ENCODE peak calls at places on chromosomes 2 and 18, in ten cellular contexts. One of them, this sample, is unnamed.

GRCh38 chr2:8680931-8681760 is 710 bp upstream of the ID2 start:
- DNase-seq in effector memory CD8-positive, alpha-beta T cell: peak; percentile 56
- DNase-seq in activated CD4-positive, alpha-beta T cell treated with anti-CD3 and anti-CD28 coated beads for 24 hours: peak; percentile 77
- DNase-seq in iris pigment epithelial cell: peak; percentile 89
- DNase-seq in stimulated activated CD8-positive, alpha-beta memory T cell treated with anti-CD3 and anti-CD28 coated beads, Interleukin-4, amount 100 ng/mL, for 24 hours: peak; percentile 69
- DNase-seq in psoas muscle: peak; percentile 57
- DNase-seq in breast epithelium: peak; percentile 55
- DNase-seq in nucleus accumbens: no peak
- DNase-seq in stimulated activated naive CD4-positive, alpha-beta T cell treated with Interleukin-2 at 50 U/mL for 16 hours: peak; percentile 94
- DNase-seq in Calu3: peak; percentile 64
- DNase-seq in this sample: no peak

GRCh38 chr2:147610491-147611050 is 234.3 kb upstream of the ACVR2A start:
- DNase-seq in effector memory CD8-positive, alpha-beta T cell: no peak
- DNase-seq in activated CD4-positive, alpha-beta T cell treated with anti-CD3 and anti-CD28 coated beads for 24 hours: no peak
- DNase-seq in iris pigment epithelial cell: no peak
- DNase-seq in stimulated activated CD8-positive, alpha-beta memory T cell treated with anti-CD3 and anti-CD28 coated beads, Interleukin-4, amount 100 ng/mL, for 24 hours: no peak
- DNase-seq in psoas muscle: no peak
- DNase-seq in breast epithelium: no peak
- DNase-seq in nucleus accumbens: no peak
- DNase-seq in stimulated activated naive CD4-positive, alpha-beta T cell treated with Interleukin-2 at 50 U/mL for 16 hours: no peak
- DNase-seq in Calu3: no peak
- DNase-seq in this sample: no peak

GRCh38 chr18:66655407-66655806 is 51.5 kb upstream of the CDH19 start:
- DNase-seq in effector memory CD8-positive, alpha-beta T cell: no peak
- DNase-seq in activated CD4-positive, alpha-beta T cell treated with anti-CD3 and anti-CD28 coated beads for 24 hours: no peak
- DNase-seq in iris pigment epithelial cell: no peak
- DNase-seq in stimulated activated CD8-positive, alpha-beta memory T cell treated with anti-CD3 and anti-CD28 coated beads, Interleukin-4, amount 100 ng/mL, for 24 hours: no peak
- DNase-seq in psoas muscle: no peak
- DNase-seq in breast epithelium: no peak
- DNase-seq in nucleus accumbens: no peak
- DNase-seq in stimulated activated naive CD4-positive, alpha-beta T cell treated with Interleukin-2 at 50 U/mL for 16 hours: no peak
- DNase-seq in Calu3: no peak
- DNase-seq in this sample: no peak

GRCh38 chr2:236659758-236660150 is 90.1 kb downstream of the ACKR3 start:
- DNase-seq in effector memory CD8-positive, alpha-beta T cell: no peak
- DNase-seq in activated CD4-positive, alpha-beta T cell treated with anti-CD3 and anti-CD28 coated beads for 24 hours: no peak
- DNase-seq in iris pigment epithelial cell: no peak
- DNase-seq in stimulated activated CD8-positive, alpha-beta memory T cell treated with anti-CD3 and anti-CD28 coated beads, Interleukin-4, amount 100 ng/mL, for 24 hours: no peak
- DNase-seq in psoas muscle: no peak
- DNase-seq in breast epithelium: no peak
- DNase-seq in nucleus accumbens: no peak
- DNase-seq in stimulated activated naive CD4-positive, alpha-beta T cell treated with Interleukin-2 at 50 U/mL for 16 hours: no peak
- DNase-seq in Calu3: no peak
- DNase-seq in this sample: no peak

GRCh38 chr2:218002792-218003191 is at the start of gene TNS1:
- DNase-seq in effector memory CD8-positive, alpha-beta T cell: no peak
- DNase-seq in activated CD4-positive, alpha-beta T cell treated with anti-CD3 and anti-CD28 coated beads for 24 hours: no peak
- DNase-seq in iris pigment epithelial cell: peak; percentile 50
- DNase-seq in stimulated activated CD8-positive, alpha-beta memory T cell treated with anti-CD3 and anti-CD28 coated beads, Interleukin-4, amount 100 ng/mL, for 24 hours: no peak
- DNase-seq in psoas muscle: peak; percentile 70
- DNase-seq in breast epithelium: no peak
- DNase-seq in nucleus accumbens: no peak
- DNase-seq in stimulated activated naive CD4-positive, alpha-beta T cell treated with Interleukin-2 at 50 U/mL for 16 hours: no peak
- DNase-seq in Calu3: no peak
- DNase-seq in this sample: no peak

GRCh38 chr18:45295388-45295787 is 319.9 kb upstream of the SLC14A2 start:
- DNase-seq in effector memory CD8-positive, alpha-beta T cell: no peak
- DNase-seq in activated CD4-positive, alpha-beta T cell treated with anti-CD3 and anti-CD28 coated beads for 24 hours: no peak
- DNase-seq in iris pigment epithelial cell: no peak
- DNase-seq in stimulated activated CD8-positive, alpha-beta memory T cell treated with anti-CD3 and anti-CD28 coated beads, Interleukin-4, amount 100 ng/mL, for 24 hours: no peak
- DNase-seq in psoas muscle: no peak
- DNase-seq in breast epithelium: no peak
- DNase-seq in nucleus accumbens: no peak
- DNase-seq in stimulated activated naive CD4-positive, alpha-beta T cell treated with Interleukin-2 at 50 U/mL for 16 hours: no peak
- DNase-seq in Calu3: no peak
- DNase-seq in this sample: no peak

GRCh38 chr18:78632111-78632541 is 347.5 kb upstream of the SALL3 start:
- DNase-seq in effector memory CD8-positive, alpha-beta T cell: no peak
- DNase-seq in activated CD4-positive, alpha-beta T cell treated with anti-CD3 and anti-CD28 coated beads for 24 hours: no peak
- DNase-seq in iris pigment epithelial cell: peak; percentile 33
- DNase-seq in stimulated activated CD8-positive, alpha-beta memory T cell treated with anti-CD3 and anti-CD28 coated beads, Interleukin-4, amount 100 ng/mL, for 24 hours: no peak
- DNase-seq in psoas muscle: no peak
- DNase-seq in breast epithelium: no peak
- DNase-seq in nucleus accumbens: no peak
- DNase-seq in stimulated activated naive CD4-positive, alpha-beta T cell treated with Interleukin-2 at 50 U/mL for 16 hours: no peak
- DNase-seq in Calu3: no peak
- DNase-seq in this sample: no peak

GRCh38 chr2:142863485-142863921 is 14.0 kb upstream of the KYNU start:
- DNase-seq in effector memory CD8-positive, alpha-beta T cell: no peak
- DNase-seq in activated CD4-positive, alpha-beta T cell treated with anti-CD3 and anti-CD28 coated beads for 24 hours: no peak
- DNase-seq in iris pigment epithelial cell: peak; percentile 92
- DNase-seq in stimulated activated CD8-positive, alpha-beta memory T cell treated with anti-CD3 and anti-CD28 coated beads, Interleukin-4, amount 100 ng/mL, for 24 hours: no peak
- DNase-seq in psoas muscle: no peak
- DNase-seq in breast epithelium: no peak
- DNase-seq in nucleus accumbens: no peak
- DNase-seq in stimulated activated naive CD4-positive, alpha-beta T cell treated with Interleukin-2 at 50 U/mL for 16 hours: no peak
- DNase-seq in Calu3: no peak
- DNase-seq in this sample: no peak

GRCh38 chr2:191202209-191202721 is 42.9 kb upstream of the MYO1B start:
- DNase-seq in effector memory CD8-positive, alpha-beta T cell: no peak
- DNase-seq in activated CD4-positive, alpha-beta T cell treated with anti-CD3 and anti-CD28 coated beads for 24 hours: no peak
- DNase-seq in iris pigment epithelial cell: peak; percentile 90
- DNase-seq in stimulated activated CD8-positive, alpha-beta memory T cell treated with anti-CD3 and anti-CD28 coated beads, Interleukin-4, amount 100 ng/mL, for 24 hours: no peak
- DNase-seq in psoas muscle: no peak
- DNase-seq in breast epithelium: no peak
- DNase-seq in nucleus accumbens: no peak
- DNase-seq in stimulated activated naive CD4-positive, alpha-beta T cell treated with Interleukin-2 at 50 U/mL for 16 hours: no peak
- DNase-seq in Calu3: no peak
- DNase-seq in this sample: no peak

GRCh38 chr2:20490300-20491181 is 43.7 kb downstream of the RHOB start:
- DNase-seq in effector memory CD8-positive, alpha-beta T cell: no peak
- DNase-seq in activated CD4-positive, alpha-beta T cell treated with anti-CD3 and anti-CD28 coated beads for 24 hours: no peak
- DNase-seq in iris pigment epithelial cell: peak; percentile 89
- DNase-seq in stimulated activated CD8-positive, alpha-beta memory T cell treated with anti-CD3 and anti-CD28 coated beads, Interleukin-4, amount 100 ng/mL, for 24 hours: no peak
- DNase-seq in psoas muscle: peak; percentile 85
- DNase-seq in breast epithelium: peak; percentile 79
- DNase-seq in nucleus accumbens: no peak
- DNase-seq in stimulated activated naive CD4-positive, alpha-beta T cell treated with Interleukin-2 at 50 U/mL for 16 hours: no peak
- DNase-seq in Calu3: no peak
- DNase-seq in this sample: no peak

GRCh38 chr18:79577451-79578395 is 101.9 kb upstream of the CTDP1 start:
- DNase-seq in effector memory CD8-positive, alpha-beta T cell: no peak
- DNase-seq in activated CD4-positive, alpha-beta T cell treated with anti-CD3 and anti-CD28 coated beads for 24 hours: no peak
- DNase-seq in iris pigment epithelial cell: peak; percentile 58
- DNase-seq in stimulated activated CD8-positive, alpha-beta memory T cell treated with anti-CD3 and anti-CD28 coated beads, Interleukin-4, amount 100 ng/mL, for 24 hours: no peak
- DNase-seq in psoas muscle: no peak
- DNase-seq in breast epithelium: no peak
- DNase-seq in nucleus accumbens: no peak
- DNase-seq in stimulated activated naive CD4-positive, alpha-beta T cell treated with Interleukin-2 at 50 U/mL for 16 hours: no peak
- DNase-seq in Calu3: no peak
- DNase-seq in this sample: no peak

GRCh38 chr2:197575987-197576386 is 60.1 kb downstream of the MOB4 start:
- DNase-seq in effector memory CD8-positive, alpha-beta T cell: no peak
- DNase-seq in activated CD4-positive, alpha-beta T cell treated with anti-CD3 and anti-CD28 coated beads for 24 hours: no peak
- DNase-seq in iris pigment epithelial cell: peak; percentile 91
- DNase-seq in stimulated activated CD8-positive, alpha-beta memory T cell treated with anti-CD3 and anti-CD28 coated beads, Interleukin-4, amount 100 ng/mL, for 24 hours: no peak
- DNase-seq in psoas muscle: peak; percentile 68
- DNase-seq in breast epithelium: no peak
- DNase-seq in nucleus accumbens: no peak
- DNase-seq in stimulated activated naive CD4-positive, alpha-beta T cell treated with Interleukin-2 at 50 U/mL for 16 hours: no peak
- DNase-seq in Calu3: no peak
- DNase-seq in this sample: no peak

GRCh38 chr18:25109484-25109883 is 242.5 kb downstream of the ZNF521 start:
- DNase-seq in effector memory CD8-positive, alpha-beta T cell: no peak
- DNase-seq in activated CD4-positive, alpha-beta T cell treated with anti-CD3 and anti-CD28 coated beads for 24 hours: no peak
- DNase-seq in iris pigment epithelial cell: peak; percentile 38
- DNase-seq in stimulated activated CD8-positive, alpha-beta memory T cell treated with anti-CD3 and anti-CD28 coated beads, Interleukin-4, amount 100 ng/mL, for 24 hours: no peak
- DNase-seq in psoas muscle: no peak
- DNase-seq in breast epithelium: no peak
- DNase-seq in nucleus accumbens: no peak
- DNase-seq in stimulated activated naive CD4-positive, alpha-beta T cell treated with Interleukin-2 at 50 U/mL for 16 hours: no peak
- DNase-seq in Calu3: no peak
- DNase-seq in this sample: no peak

GRCh38 chr18:49560277-49561126 is 1.4 kb upstream of the LIPG start:
- DNase-seq in effector memory CD8-positive, alpha-beta T cell: no peak
- DNase-seq in activated CD4-positive, alpha-beta T cell treated with anti-CD3 and anti-CD28 coated beads for 24 hours: peak; percentile 2
- DNase-seq in iris pigment epithelial cell: peak; percentile 8
- DNase-seq in stimulated activated CD8-positive, alpha-beta memory T cell treated with anti-CD3 and anti-CD28 coated beads, Interleukin-4, amount 100 ng/mL, for 24 hours: no peak
- DNase-seq in psoas muscle: peak; percentile 27
- DNase-seq in breast epithelium: no peak
- DNase-seq in nucleus accumbens: no peak
- DNase-seq in stimulated activated naive CD4-positive, alpha-beta T cell treated with Interleukin-2 at 50 U/mL for 16 hours: no peak
- DNase-seq in Calu3: peak; percentile 57
- DNase-seq in this sample: no peak

GRCh38 chr2:10564876-10565425 is 116.8 kb upstream of the ODC1 start:
- DNase-seq in effector memory CD8-positive, alpha-beta T cell: no peak
- DNase-seq in activated CD4-positive, alpha-beta T cell treated with anti-CD3 and anti-CD28 coated beads for 24 hours: no peak
- DNase-seq in iris pigment epithelial cell: no peak
- DNase-seq in stimulated activated CD8-positive, alpha-beta memory T cell treated with anti-CD3 and anti-CD28 coated beads, Interleukin-4, amount 100 ng/mL, for 24 hours: no peak
- DNase-seq in psoas muscle: no peak
- DNase-seq in breast epithelium: no peak
- DNase-seq in nucleus accumbens: no peak
- DNase-seq in stimulated activated naive CD4-positive, alpha-beta T cell treated with Interleukin-2 at 50 U/mL for 16 hours: no peak
- DNase-seq in Calu3: no peak
- DNase-seq in this sample: no peak

This sample was measured in Jurkat, Clone E6-1.